ENCODE peak calls at places on chromosomes 16 and 17, in ten cellular contexts. K is IMR-90; W is left kidney; Z is putamen; X is neural progenitor cell; L is NCI-H1092; Y is CD4-positive, alpha-beta memory T cell; T is activated CD4-positive, CD25-positive, alpha-beta regulatory T cell treated with anti-CD3 and anti-CD28 coated beads, Interleukin-2, amount 50 U/mL, for 72 hours; S is iris pigment epithelial cell; V is stomach. A is an unnamed sample.

GRCh38 chr16:23863511-23864422 is 28.0 kb downstream of the PRKCB start:
- DNase-seq in W (no peak), L (no peak), Z (no peak), S (no peak), Y (peak), X (no peak), V (no peak), K (no peak), T (no peak), A (no peak)

GRCh38 chr17:63358111-63358839 is 87.8 kb downstream of the CYB561 start:
- DNase-seq in X (no peak), S (peak), K (peak), T (no peak), Y (no peak), W (peak), L (no peak), Z (no peak), V (no peak), A (no peak)

GRCh38 chr16:1613240-1613639 is 1.1 kb downstream of the CRAMP1 start:
- DNase-seq in Z (no peak), X (peak), S (peak), K (no peak), L (no peak), Y (no peak), W (peak), T (no peak), V (no peak), A (no peak)

GRCh38 chr16:11957591-11958395 is 7.2 kb upstream of the TNFRSF17 start:
- DNase-seq in Y (no peak), T (no peak), L (no peak), W (no peak), S (no peak), K (peak), Z (no peak), X (no peak), V (no peak), A (no peak)

GRCh38 chr17:49637050-49637449 is 40.8 kb downstream of the SPOP start:
- DNase-seq in T (no peak), L (no peak), Y (no peak), W (no peak), K (peak), V (no peak), X (no peak), Z (no peak), S (no peak), A (no peak)

GRCh38 chr17:37824534-37825485 is 80.0 kb upstream of the HNF1B start:
- DNase-seq in K (peak), T (no peak), Y (no peak), W (peak), Z (no peak), V (no peak), S (peak), L (no peak), X (no peak), A (peak)

GRCh38 chr17:5509482-5509881 is 23.1 kb downstream of the MIS12 start:
- DNase-seq in V (no peak), X (no peak), S (peak), K (peak), L (no peak), Z (no peak), W (no peak), Y (no peak), T (no peak), A (peak)

GRCh38 chr16:49446805-49447204 is 73.2 kb downstream of the C16orf78 start:
- DNase-seq in Y (no peak), Z (no peak), S (no peak), W (no peak), L (no peak), V (no peak), T (no peak), X (no peak), K (no peak), A (no peak)

GRCh38 chr17:46868689-46869187 is 17.4 kb downstream of the WNT9B start:
- DNase-seq in K (peak), S (peak), L (no peak), Z (no peak), X (no peak), T (no peak), W (peak), V (no peak), Y (no peak), A (no peak)

GRCh38 chr17:42484304-42484703 is 25.6 kb downstream of the ATP6V0A1 start:
- DNase-seq in Y (peak), X (no peak), S (no peak), Z (no peak), T (peak), K (no peak), L (no peak), W (no peak), V (no peak), A (no peak)

GRCh38 chr17:30975042-30975820 is 4.4 kb downstream of the RNF135 start:
- DNase-seq in V (peak), Y (no peak), K (no peak), W (no peak), Z (no peak), L (no peak), X (no peak), T (no peak), S (no peak), A (peak)

GRCh38 chr17:44637066-44637465 is 19.2 kb upstream of the MEIOC start:
- DNase-seq in V (no peak), Z (no peak), W (no peak), T (no peak), K (no peak), X (no peak), Y (no peak), S (no peak), L (no peak), A (no peak)

GRCh38 chr16:5903153-5903552 is 805.6 kb upstream of the EEF2KMT start:
- DNase-seq in Z (no peak), K (no peak), T (no peak), S (peak), W (peak), Y (no peak), V (no peak), X (no peak), L (no peak), A (no peak)

GRCh38 chr17:32588982-32589381 is 102.2 kb downstream of the CDK5R1 start:
- DNase-seq in K (no peak), Y (no peak), L (no peak), V (no peak), Z (no peak), W (no peak), T (no peak), X (peak), S (no peak), A (no peak)

GRCh38 chr16:88743693-88744519 is 37.6 kb downstream of the CTU2 start:
- DNase-seq in Y (peak), T (peak), Z (no peak), X (peak), K (peak), V (peak), L (peak), S (peak), W (peak), A (peak)

GRCh38 chr16:31715915-31716314 is 157.7 kb upstream of the ZNF267 start:
- DNase-seq in T (no peak), L (no peak), S (no peak), X (no peak), Y (no peak), Z (no peak), V (no peak), K (no peak), W (no peak), A (no peak)

GRCh38 chr17:6078370-6078950 is 8.3 kb downstream of the WSCD1 start:
- DNase-seq in K (no peak), S (no peak), V (no peak), Z (no peak), Y (no peak), X (peak), L (no peak), T (no peak), W (no peak), A (no peak)

GRCh38 chr17:46124695-46125592 is 68.3 kb downstream of the KANSL1 start:
- DNase-seq in L (no peak), X (no peak), Z (no peak), V (no peak), Y (no peak), K (no peak), W (no peak), S (no peak), T (no peak), A (no peak)

GRCh38 chr16:3538222-3538621 is 37.4 kb downstream of the CLUAP1 start:
- DNase-seq in Z (no peak), T (no peak), Y (no peak), K (no peak), S (no peak), V (no peak), W (no peak), X (no peak), L (no peak), A (no peak)

GRCh38 chr16:1691956-1692355 is 13.9 kb downstream of the JPT2 start:
- DNase-seq in Z (no peak), V (no peak), W (no peak), S (peak), Y (no peak), K (peak), T (no peak), X (no peak), L (no peak), A (peak)

GRCh38 chr17:45732926-45733505 is 51.1 kb upstream of the CRHR1 start:
- DNase-seq in T (no peak), Z (no peak), K (no peak), Y (no peak), W (no peak), X (no peak), S (no peak), L (no peak), V (no peak), A (peak)

GRCh38 chr17:49022391-49022941 is 25.3 kb downstream of the IGF2BP1 start:
- DNase-seq in V (no peak), K (peak), S (peak), Z (no peak), T (no peak), L (no peak), Y (no peak), X (peak), W (peak), A (peak)

GRCh38 chr17:77821114-77821513 is 137.4 kb upstream of the TNRC6C start:
- DNase-seq in Y (no peak), T (no peak), L (peak), Z (no peak), K (no peak), X (no peak), V (no peak), S (no peak), W (peak), A (no peak)

GRCh38 chr17:46764709-46765401 is 53.6 kb downstream of the WNT3 start:
- DNase-seq in K (peak), S (peak), W (no peak), Z (no peak), L (no peak), X (no peak), T (no peak), V (peak), Y (no peak), A (peak)

GRCh38 chr16:28320023-28320561 is 27.8 kb downstream of the SBK1 start:
- DNase-seq in L (no peak), S (no peak), W (no peak), T (no peak), V (no peak), X (no peak), K (no peak), Z (no peak), Y (no peak), A (no peak)

GRCh38 chr16:57537596-57538234 is 1.3 kb upstream of the CCDC102A start:
- DNase-seq in L (no peak), Z (no peak), Y (no peak), V (no peak), K (no peak), W (no peak), X (no peak), T (no peak), S (no peak), A (no peak)

GRCh38 chr17:79105937-79106336 is 31.3 kb downstream of the ENGASE start:
- DNase-seq in V (no peak), K (no peak), L (no peak), Z (no peak), Y (no peak), W (no peak), X (no peak), T (no peak), S (no peak), A (no peak)

GRCh38 chr17:73955616-73956015 is 247.9 kb upstream of the RPL38 start:
- DNase-seq in T (no peak), Z (no peak), K (no peak), L (no peak), Y (no peak), W (no peak), X (no peak), V (peak), S (no peak), A (peak)

GRCh38 chr17:80899402-80900268 is 92.0 kb upstream of the CHMP6 start:
- DNase-seq in W (peak), K (peak), T (peak), Y (peak), X (peak), V (peak), L (no peak), Z (no peak), S (peak), A (peak)

GRCh38 chr16:2529061-2529931 is 1.9 kb downstream of the CEMP1 start:
- DNase-seq in K (peak), Z (no peak), Y (no peak), L (no peak), T (no peak), X (no peak), W (no peak), S (no peak), V (no peak), A (peak)

GRCh38 chr16:89422527-89422904 is 67.8 kb downstream of the ANKRD11 start:
- DNase-seq in L (no peak), Z (no peak), W (no peak), Y (no peak), T (no peak), V (no peak), S (peak), K (peak), X (no peak), A (no peak)

GRCh38 chr17:45172541-45173286 is 11.0 kb downstream of the HEXIM2 start:
- DNase-seq in W (peak), T (peak), V (peak), L (peak), S (no peak), Y (peak), K (peak), Z (peak), X (peak), A (peak)

GRCh38 chr17:74443516-74444296 is 11.8 kb downstream of the GPRC5C start:
- DNase-seq in V (no peak), W (no peak), K (no peak), Z (no peak), S (no peak), L (no peak), T (no peak), Y (no peak), X (no peak), A (no peak)